ENCODE peak calls at places on chromosomes 7 and 10, in five cellular contexts. L is AG04449, W is fibroblast of lung, B is lower lobe of right lung, F is foreskin fibroblast. V is an unnamed sample.

GRCh38 chr7:113071465-113071864 is 15.2 kb downstream of the GPR85 start:
- DNase-seq in L (no peak), F (peak), B (peak), W (peak), V (no peak)

GRCh38 chr7:42272793-42273665 is 36.0 kb upstream of the GLI3 start:
- DNase-seq in L (no peak), W (peak), B (no peak), F (peak), V (no peak)

GRCh38 chr10:102113261-102113955 is 6.8 kb downstream of the LDB1 start:
- DNase-seq in F (no peak), L (no peak), B (no peak), W (no peak), V (no peak)

GRCh38 chr7:102874166-102874829 is 38.5 kb upstream of the LRRC17 start:
- DNase-seq in B (no peak), F (peak), L (peak), W (peak), V (peak)

GRCh38 chr10:19719320-19719719 is 96.9 kb upstream of the PLXDC2 start:
- DNase-seq in W (peak), L (no peak), B (no peak), F (peak), V (peak)

GRCh38 chr7:11985971-11986370 is 154.0 kb upstream of the THSD7A start:
- DNase-seq in W (peak), F (no peak), L (no peak), B (no peak), V (no peak)

GRCh38 chr7:27641576-27642230 is 21.0 kb downstream of the HIBADH start:
- DNase-seq in W (peak), B (no peak), L (no peak), F (no peak), V (no peak)

GRCh38 chr7:149635561-149636329 is 137.6 kb downstream of the ZNF467 start:
- DNase-seq in L (no peak), W (no peak), B (no peak), F (no peak), V (no peak)

GRCh38 chr7:128792471-128793183 is 859 bp downstream of the CCDC136 start:
- DNase-seq in L (no peak), F (no peak), B (no peak), W (no peak), V (no peak)

DNA sequence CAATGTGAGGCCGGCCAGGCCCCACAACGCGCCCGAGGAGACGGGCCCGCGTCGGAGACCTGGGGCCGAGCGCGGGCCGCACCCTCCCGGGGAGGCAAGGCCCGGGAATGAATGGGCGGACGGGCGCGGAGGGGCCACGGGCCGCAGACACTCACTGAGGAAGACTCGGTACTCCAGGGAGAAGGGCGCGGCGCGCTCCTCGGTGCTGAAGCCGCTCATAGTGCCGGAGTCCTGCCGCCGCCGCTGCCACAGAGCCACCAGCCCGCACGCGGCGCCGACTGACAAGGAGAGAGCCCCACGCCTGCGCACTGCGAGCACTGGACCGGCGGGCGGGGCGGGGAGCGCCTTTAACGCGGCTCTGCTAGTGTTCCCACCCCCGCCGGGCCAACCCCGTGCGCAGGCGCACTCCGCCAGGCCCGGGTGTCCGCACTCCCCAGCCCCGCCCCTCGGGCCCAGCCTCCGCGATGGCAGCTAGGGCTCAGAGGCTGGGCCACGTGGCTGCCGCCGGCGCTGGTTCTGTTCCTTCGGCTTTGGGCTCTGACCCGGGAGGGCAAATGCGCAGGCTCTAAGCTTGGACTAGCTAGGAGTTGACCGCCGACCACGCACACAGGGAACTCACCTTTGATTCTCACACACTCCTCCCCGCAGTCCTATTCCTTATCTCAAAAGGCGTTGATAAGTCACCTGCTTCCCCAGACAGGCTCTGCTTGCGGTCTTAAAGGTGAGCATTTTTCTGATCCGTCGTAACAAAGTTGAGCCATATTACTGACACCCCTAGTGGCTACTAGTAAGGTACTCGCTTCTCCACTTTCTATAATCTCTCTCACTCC is at the start of gene PPA1:
- DNase-seq in W (peak), F (peak), B (peak), L (peak), V (peak)
- TF ChIP-seq CTCF in W (no peak), F (no peak), B (peak), L (peak), V (peak)

DNA sequence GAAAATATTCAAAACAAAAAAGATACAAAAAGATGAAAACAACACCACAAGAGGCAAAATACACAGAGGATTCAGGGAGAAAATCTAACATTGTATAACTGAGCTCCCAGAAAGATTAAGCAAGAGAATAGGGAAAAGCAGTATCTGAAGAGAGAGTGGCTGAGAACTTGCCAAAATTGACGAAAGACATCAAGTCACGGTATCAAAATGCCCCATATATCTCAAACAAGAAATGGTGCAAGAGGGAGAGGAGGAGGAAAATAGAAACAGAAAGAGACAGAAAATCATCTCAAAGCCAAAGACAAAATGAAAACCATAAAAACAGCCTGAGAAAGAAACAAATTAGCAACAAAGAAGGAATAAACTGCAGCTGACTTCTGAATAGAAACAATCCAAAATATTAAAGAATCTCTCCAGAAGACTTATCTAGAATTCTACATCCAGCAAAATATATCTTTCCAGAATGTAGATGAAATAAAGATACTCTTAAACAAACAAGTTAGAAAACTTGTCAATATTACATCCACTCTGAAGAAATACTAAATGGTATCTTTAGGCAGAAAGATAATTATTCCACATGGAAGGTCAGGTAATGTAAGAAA is 5.5 kb downstream of the USP6NL start:
- DNase-seq in W (no peak), F (no peak), L (no peak), B (no peak), V (no peak)
- H3K4me3 ChIP-seq in W (no peak), F (no peak), L (no peak), B (no peak), V (no peak)

GRCh38 chr7:47581821-47582747 is at the start of gene TNS3:
- DNase-seq in B (peak), W (no peak), L (no peak), F (no peak), V (no peak)
- TF ChIP-seq CTCF in B (peak), W (no peak), L (no peak), F (no peak), V (no peak)

GRCh38 chr7:139673230-139673629 is 104.6 kb downstream of the HIPK2 start:
- DNase-seq in B (no peak), L (no peak), W (no peak), F (no peak), V (no peak)
- H3K4me3 ChIP-seq in B (no peak), L (no peak), W (no peak), F (no peak), V (no peak)

GRCh38 chr7:121605297-121605640 is 209.2 kb upstream of the FAM3C start:
- DNase-seq in B (no peak), F (no peak), W (peak), L (no peak), V (peak)
- TF ChIP-seq CTCF in B (no peak), F (no peak), W (peak), L (no peak), V (peak)

GRCh38 chr10:110865184-110865803 is 6.4 kb upstream of the PDCD4 start:
- DNase-seq in W (peak), B (no peak), F (peak), L (no peak), V (peak)
- H3K4me3 ChIP-seq in W (no peak), B (peak), F (no peak), L (no peak), V (no peak)

GRCh38 chr10:49168821-49169495 is 19.2 kb downstream of the TMEM273 start:
- DNase-seq in B (no peak), F (no peak), L (peak), W (peak), V (no peak)
- TF ChIP-seq CTCF in B (no peak), F (no peak), L (no peak), W (no peak), V (no peak)

V was measured in retinal pigment epithelial cell.